ENCODE peak calls at places on chromosomes 16 and 17, in four cellular contexts. K is astrocyte of the hippocampus, E is aorta, B is HT-29. J is an unnamed sample.

GRCh38 chr16:30997887-30998711 is 12.3 kb downstream of the STX1B start:
- DNase-seq in B (no peak), K (peak; percentile 92), E (no peak), J (peak; percentile 15)

GRCh38 chr16:75351183-75351582 is 82.1 kb downstream of the CFDP1 start:
- DNase-seq in E (no peak), B (no peak), K (peak; percentile 80), J (no peak)

GRCh38 chr17:49968380-49969133 is 433 bp upstream of the DLX4 start:
- DNase-seq in K (peak; percentile 87), E (peak; percentile 73), B (peak; percentile 78), J (peak; percentile 78)

GRCh38 chr17:16283705-16284104 is 66.7 kb downstream of the PIGL start:
- DNase-seq in E (no peak), B (no peak), K (no peak), J (no peak)

GRCh38 chr17:19237389-19238166 is 412 bp downstream of the EPN2 start:
- DNase-seq in B (peak; percentile 12), K (peak; percentile 48), E (peak; percentile 59), J (no peak)

GRCh38 chr17:42531455-42532354 is 4.3 kb upstream of the NAGLU start:
- DNase-seq in E (peak; percentile 78), B (peak; percentile 72), K (peak; percentile 78), J (peak; percentile 50)

GRCh38 chr16:57764341-57765159 is 29.0 kb downstream of the KATNB1 start:
- DNase-seq in E (peak; percentile 77), K (peak; percentile 86), B (peak; percentile 56), J (peak; percentile 88)

GRCh38 chr17:37527249-37527851 is 37.7 kb downstream of the DUSP14 start:
- DNase-seq in E (no peak), K (peak; percentile 69), B (peak; percentile 87), J (peak; percentile 74)

GRCh38 chr16:68086336-68086821 is 1.2 kb downstream of the NFATC3 start:
- DNase-seq in K (peak; percentile 60), B (peak; percentile 68), E (no peak), J (peak; percentile 42)

GRCh38 chr17:74569001-74569391 is 1.7 kb upstream of the CD300H start:
- DNase-seq in K (no peak), B (no peak), E (no peak), J (no peak)

GRCh38 chr16:29012913-29013641 is 28.2 kb downstream of the LAT start:
- DNase-seq in E (no peak), B (no peak), K (no peak), J (peak; percentile 37)

GRCh38 chr17:14334919-14335318 is 34.0 kb downstream of the HS3ST3B1 start:
- DNase-seq in K (no peak), E (no peak), B (no peak), J (no peak)